ENCODE peak calls at places on chromosome 17, in five cellular contexts. D is HepG2, B is A549, V is K562, X is H1. G is an unnamed sample. For H3K4me1, the result is how much of the 10 kb centered on the place peaks cover.

GRCh38 chr17:83193336-83194188 is 114.2 kb downstream of the METRNL start:
- DNase-seq in X (no peak), D (no peak), V (no peak), B (no peak), G (no peak)

GRCh38 chr17:77622627-77623026 is 335.9 kb upstream of the TNRC6C start:
- DNase-seq in X (no peak), V (no peak), D (no peak), B (peak), G (no peak)

GRCh38 chr17:1162116-1162855 is 17.5 kb downstream of the ABR start:
- DNase-seq in V (no peak), D (no peak), X (no peak), B (no peak), G (no peak)

GRCh38 chr17:557371-557770 is 157.3 kb downstream of the VPS53 start:
- DNase-seq in X (no peak), V (no peak), D (no peak), B (no peak), G (peak)

GRCh38 chr17:66076546-66077190 is 115.3 kb downstream of the CEP112 start:
- DNase-seq in B (no peak), V (no peak), D (no peak), X (no peak), G (peak)

GRCh38 chr17:14737984-14738651 is 437.2 kb downstream of the HS3ST3B1 start:
- DNase-seq in V (peak), X (no peak), D (peak), B (peak), G (no peak)

GRCh38 chr17:58621174-58621573 is 70.7 kb downstream of the TEX14 start:
- DNase-seq in D (no peak), X (no peak), B (no peak), V (no peak), G (no peak)

GRCh38 chr17:34613064-34614019 is 34.0 kb downstream of the TMEM132E start:
- DNase-seq in B (no peak), D (no peak), V (peak), X (no peak), G (no peak)

GRCh38 chr17:40015005-40015997 is at the start of gene CSF3:
- DNase-seq in V (no peak), X (no peak), D (peak), B (no peak), G (peak)

GRCh38 chr17:71115669-71115972 is 946.3 kb downstream of the KCNJ2 start:
- DNase-seq in B (no peak), V (no peak), D (no peak), X (no peak), G (no peak)

GRCh38 chr17:29591737-29592624 is 951 bp upstream of the ANKRD13B start:
- DNase-seq in X (no peak), B (peak), V (peak), D (peak), G (peak)

GRCh38 chr17:35291802-35292201 is 48.9 kb downstream of the SLFN5 start:
- DNase-seq in V (no peak), B (peak), X (no peak), D (no peak), G (no peak)

GRCh38 chr17:56939869-56940484 is 20.9 kb downstream of the COIL start:
- DNase-seq in B (peak), V (peak), X (no peak), D (peak), G (peak)

GRCh38 chr17:253091-253846 is 71.8 kb upstream of the DOC2B start:
- DNase-seq in B (no peak), X (no peak), V (no peak), D (no peak), G (no peak)

GRCh38 chr17:77770331-77771105 is 188.0 kb upstream of the TNRC6C start:
- DNase-seq in V (peak), B (peak), X (no peak), D (no peak), G (no peak)

GRCh38 chr17:44559288-44560249 is 2.3 kb downstream of the FZD2 start:
- DNase-seq in V (no peak), D (no peak), B (no peak), X (no peak), G (no peak)

GRCh38 chr17:68006797-68007196 is 10.5 kb upstream of the C17orf58 start:
- DNase-seq in X (no peak), V (no peak), B (no peak), D (no peak), G (no peak)

GRCh38 chr17:77349976-77350830 is 209.4 kb downstream of the SEC14L1 start:
- DNase-seq in X (no peak), B (no peak), D (no peak), V (no peak), G (peak)

GRCh38 chr17:5485270-5486205 is at the start of gene DERL2:
- DNase-seq in D (peak), X (no peak), V (peak), B (peak), G (no peak)

GRCh38 chr17:46851029-46851741 is at the start of gene WNT9B:
- DNase-seq in X (no peak), B (peak), V (peak), D (peak), G (no peak)

DNA sequence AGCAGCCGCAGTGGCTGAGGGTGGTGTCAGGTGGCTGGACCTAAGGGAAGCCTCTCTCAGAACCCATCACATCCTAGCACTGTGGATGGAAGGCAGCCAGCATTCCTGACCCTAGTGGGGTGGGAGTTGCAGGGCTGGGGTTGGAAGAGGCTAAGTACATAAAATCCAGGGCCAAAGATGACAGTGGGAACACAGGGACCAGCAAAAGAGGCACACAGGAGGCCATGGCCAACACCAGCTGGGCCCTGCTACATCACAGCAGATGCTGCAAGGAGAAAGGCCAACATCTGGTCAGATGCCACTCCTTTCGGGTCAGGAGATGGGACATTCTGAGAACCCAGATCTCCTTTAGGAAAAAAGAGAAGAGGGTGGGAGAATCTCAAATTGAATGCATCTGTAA is 415.4 kb downstream of the SLC39A11 start:
- DNase-seq in X (no peak), B (no peak), D (peak), V (no peak), G (no peak)
- H3K4me1 ChIP-seq in X (under half), B (under half), D (under half), V (under half), G (under half)

GRCh38 chr17:50640701-50641338 is 6.1 kb downstream of the ABCC3 start:
- DNase-seq in V (no peak), D (peak), X (no peak), B (peak), G (peak)
- TF ChIP-seq JUN in V (no peak), D (no peak), X (no peak), B (peak), G (no peak)

DNA sequence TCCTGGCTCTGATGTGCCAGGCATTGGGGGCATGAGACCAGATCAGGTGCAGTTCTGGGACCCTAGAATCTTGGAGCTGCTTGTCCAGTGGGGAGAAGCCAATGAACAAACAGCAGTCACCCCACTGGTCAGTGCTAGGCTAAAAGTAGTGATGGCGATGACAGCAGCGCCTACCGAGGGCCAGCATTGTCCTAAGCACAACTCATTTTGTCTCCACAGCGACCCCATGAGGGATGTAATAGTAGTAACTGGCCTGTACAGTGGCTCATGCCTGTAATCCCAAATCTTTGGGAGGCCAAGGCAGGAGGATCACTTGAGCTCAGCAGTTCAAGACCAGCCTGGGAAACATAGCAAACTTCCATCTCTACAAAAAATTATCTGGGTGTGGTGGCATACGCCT is 6.2 kb downstream of the SMCR8 start:
- DNase-seq in V (peak), D (no peak), B (peak), X (no peak), G (no peak)
- H3K4me1 ChIP-seq in V (under half), D (under half), B (under half), X (under half), G (under half)

DNA sequence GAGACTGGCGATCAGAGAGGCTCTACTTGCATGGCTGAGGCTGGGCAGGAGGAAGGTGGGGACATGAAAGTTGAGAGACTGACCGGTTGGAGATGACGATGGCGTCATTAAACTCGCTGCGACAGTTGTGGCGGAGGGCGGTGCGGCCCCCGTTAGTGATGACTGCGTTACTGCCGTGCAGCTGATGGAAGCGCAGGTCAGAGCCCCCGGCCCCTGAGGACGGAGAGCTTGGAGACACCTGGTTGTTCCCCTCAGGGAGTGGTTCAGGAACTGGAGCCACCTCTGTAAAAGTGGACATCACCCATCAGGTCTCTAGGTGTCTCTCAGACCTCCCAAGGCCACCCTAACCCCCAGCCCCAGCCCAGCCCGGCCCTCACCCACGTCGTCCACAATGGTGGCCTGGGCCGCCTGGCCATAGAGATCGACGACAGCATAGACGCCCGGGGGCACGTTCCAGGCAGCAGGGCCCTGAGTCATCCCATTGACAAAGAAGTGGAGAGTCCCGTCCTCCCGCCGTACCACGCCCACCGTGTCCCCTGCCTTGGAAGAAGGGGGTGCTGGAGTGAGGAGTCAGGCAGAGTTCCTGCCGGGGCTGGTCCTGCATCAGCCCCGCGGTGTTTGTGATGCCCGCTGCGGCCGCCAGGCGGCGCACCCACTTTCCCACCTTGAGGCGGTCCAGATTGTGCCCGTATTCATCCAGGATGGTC is 5.3 kb downstream of the NEURL4 start:
- DNase-seq in X (peak), B (peak), V (peak), D (no peak), G (peak)
- TF ChIP-seq JUN in X (no peak), B (no peak), V (no peak), D (no peak), G (no peak)

GRCh38 chr17:17077861-17078732 is 35.8 kb downstream of the MPRIP start:
- DNase-seq in X (no peak), B (no peak), V (no peak), D (peak), G (no peak)

GRCh38 chr17:17073627-17074521 is 31.6 kb downstream of the MPRIP start:
- DNase-seq in B (no peak), D (no peak), V (no peak), X (no peak), G (no peak)

GRCh38 chr17:17077101-17077500 is 34.8 kb downstream of the MPRIP start:
- DNase-seq in D (no peak), V (no peak), B (no peak), X (no peak), G (no peak)

GRCh38 chr17:17075037-17075755 is 32.9 kb downstream of the MPRIP start:
- DNase-seq in D (no peak), B (no peak), V (no peak), X (no peak), G (peak)

DNA sequence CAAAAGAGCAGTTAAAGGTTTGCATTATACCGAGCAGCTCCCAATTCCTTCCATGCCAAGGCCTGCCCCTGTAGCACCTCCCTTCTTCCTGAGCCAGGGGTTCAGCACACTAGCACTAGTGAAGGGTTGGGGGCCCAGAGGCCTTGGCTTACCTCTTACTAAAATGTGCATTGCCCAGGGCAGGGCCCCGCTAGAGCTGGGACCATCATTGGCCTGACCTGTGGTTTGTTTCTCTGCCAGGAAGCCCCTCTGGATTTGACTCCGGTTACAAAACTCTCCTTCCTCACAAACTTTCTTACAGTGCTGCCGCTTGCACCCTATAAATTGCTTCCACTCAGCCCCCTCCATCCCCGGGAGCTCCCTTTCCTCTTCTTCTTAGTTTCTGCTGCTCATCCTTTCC is 33.8 kb downstream of the MPRIP start:
- DNase-seq in V (no peak), X (no peak), B (no peak), D (no peak), G (no peak)
- H3K4me1 ChIP-seq in V (under half), X (under half), B (half or more), D (under half), G (under half)

GRCh38 chr17:11140028-11140427 is 101.0 kb upstream of the SHISA6 start:
- DNase-seq in D (no peak), X (no peak), B (no peak), V (no peak), G (no peak)
- TF ChIP-seq JUN in D (no peak), X (no peak), B (no peak), V (no peak), G (no peak)

G was measured in endothelial cell of umbilical vein.